ENCODE peak calls at places on chromosomes 3 and 15, in nine cellular contexts. V, H, K, W, C, X, E, J and I are unnamed samples. For H3K9me3, the result is how much of the 10 kb centered on the place peaks cover.

GRCh38 chr3:149494022-149494758 is 19.7 kb downstream of the TM4SF4 start:
- DNase-seq in X (peak), K (no peak), E (peak), J (peak), C (peak), H (peak), W (peak), V (peak), I (peak)

GRCh38 chr3:159978353-159978752 is 10.3 kb upstream of the IL12A start:
- DNase-seq in C (no peak), J (no peak), K (no peak), H (no peak), V (no peak), E (no peak), W (no peak), X (no peak), I (no peak)

GRCh38 chr15:92801412-92801773 is 98.7 kb upstream of the CHD2 start:
- DNase-seq in J (no peak), X (no peak), C (no peak), V (no peak), W (no peak), K (peak), H (no peak), E (no peak), I (no peak)

GRCh38 chr15:77826006-77826695 is 193.4 kb upstream of the LINGO1 start:
- DNase-seq in E (no peak), W (no peak), X (no peak), K (peak), V (no peak), C (peak), H (no peak), J (peak), I (no peak)

GRCh38 chr3:178787960-178788359 is 251.7 kb downstream of the KCNMB2 start:
- DNase-seq in J (no peak), C (no peak), V (no peak), E (no peak), X (no peak), W (no peak), K (no peak), H (no peak), I (no peak)

GRCh38 chr3:10351013-10351735 is 30.3 kb upstream of the SEC13 start:
- DNase-seq in J (peak), E (no peak), C (peak), X (no peak), W (peak), K (peak), V (no peak), H (no peak), I (no peak)

GRCh38 chr3:106333911-106334618 is 465.3 kb upstream of the CBLB start:
- DNase-seq in H (no peak), X (no peak), C (no peak), J (no peak), W (no peak), V (no peak), E (peak), K (no peak), I (no peak)

GRCh38 chr3:172918165-172918564 is 167.6 kb downstream of the ECT2 start:
- DNase-seq in J (no peak), E (no peak), X (no peak), K (no peak), H (no peak), W (no peak), V (no peak), C (no peak), I (no peak)

GRCh38 chr3:71912839-71913495 is 128.0 kb upstream of the PROK2 start:
- DNase-seq in X (no peak), H (no peak), C (no peak), V (no peak), K (no peak), W (no peak), E (no peak), J (no peak), I (no peak)

GRCh38 chr15:99169769-99170311 is 65.0 kb downstream of the SYNM start:
- DNase-seq in C (no peak), J (no peak), H (no peak), K (no peak), W (no peak), V (no peak), E (no peak), X (no peak), I (no peak)

GRCh38 chr15:57878573-57878972 is 172.1 kb downstream of the POLR2M start:
- DNase-seq in J (no peak), W (no peak), K (no peak), E (no peak), C (no peak), V (no peak), X (no peak), H (no peak), I (no peak)

GRCh38 chr15:64191971-64192830 is 29.4 kb upstream of the PPIB start:
- DNase-seq in V (no peak), H (no peak), J (no peak), K (no peak), C (no peak), E (no peak), X (no peak), W (peak), I (no peak)

GRCh38 chr3:34312684-34313083 is 514.3 kb downstream of the PDCD6IP start:
- DNase-seq in V (no peak), H (no peak), C (no peak), E (no peak), K (no peak), J (no peak), W (no peak), X (no peak), I (no peak)

GRCh38 chr3:146209371-146209770 is 41.5 kb downstream of the PLSCR4 start:
- DNase-seq in K (no peak), W (no peak), V (no peak), H (no peak), X (no peak), E (no peak), C (no peak), J (no peak), I (no peak)

GRCh38 chr15:89243046-89243690 is 611 bp upstream of the FANCI start:
- DNase-seq in C (no peak), X (no peak), V (no peak), E (no peak), K (no peak), J (no peak), H (no peak), W (no peak), I (no peak)

GRCh38 chr3:19945405-19946290 is 1.2 kb upstream of the RAB5A start:
- DNase-seq in C (no peak), X (no peak), W (no peak), K (peak), H (no peak), V (no peak), E (no peak), J (no peak), I (no peak)

GRCh38 chr15:78507831-78508160 is 419 bp downstream of the HYKK start:
- DNase-seq in V (no peak), X (no peak), W (no peak), C (no peak), H (no peak), K (no peak), E (no peak), J (no peak), I (no peak)

GRCh38 chr3:193830791-193831191 is 237.8 kb downstream of the OPA1 start:
- DNase-seq in C (no peak), X (no peak), J (no peak), E (no peak), W (no peak), H (no peak), K (no peak), V (no peak), I (no peak)

GRCh38 chr3:17726313-17726712 is 16.1 kb downstream of the TBC1D5 start:
- DNase-seq in K (no peak), X (no peak), J (no peak), C (no peak), W (no peak), V (no peak), H (no peak), E (no peak), I (no peak)

GRCh38 chr15:71116366-71116765 is 1.1 kb downstream of the THSD4 start:
- DNase-seq in K (no peak), V (no peak), H (no peak), X (no peak), E (no peak), J (no peak), C (no peak), W (no peak), I (no peak)

GRCh38 chr3:63167113-63167512 is 111.0 kb upstream of the SYNPR start:
- DNase-seq in C (no peak), H (no peak), K (no peak), X (no peak), V (no peak), J (no peak), E (no peak), W (no peak), I (no peak)

GRCh38 chr3:27319847-27320526 is 49.2 kb downstream of the NEK10 start:
- DNase-seq in X (no peak), J (no peak), V (no peak), K (no peak), E (no peak), H (peak), C (no peak), W (no peak), I (no peak)

GRCh38 chr3:46006646-46007045 is 11.0 kb upstream of the FYCO1 start:
- DNase-seq in C (no peak), H (no peak), X (no peak), W (no peak), K (no peak), V (no peak), E (no peak), J (no peak), I (no peak)

GRCh38 chr15:100588638-100589242 is 13.2 kb downstream of the LINS1 start:
- DNase-seq in H (no peak), W (peak), C (no peak), K (no peak), E (peak), J (no peak), V (no peak), X (no peak), I (no peak)
- H3K9me3 ChIP-seq in H (under half), W (under half), C (under half), K (under half), E (under half), J (under half), V (under half), X (under half), I (under half)

GRCh38 chr3:197249542-197249941 is 48.9 kb downstream of the DLG1 start:
- DNase-seq in J (no peak), C (no peak), H (no peak), K (no peak), V (no peak), W (no peak), X (no peak), E (no peak), I (no peak)
- H3K9me3 ChIP-seq in J (under half), C (under half), H (under half), K (under half), V (under half), W (under half), X (under half), E (under half), I (under half)

DNA sequence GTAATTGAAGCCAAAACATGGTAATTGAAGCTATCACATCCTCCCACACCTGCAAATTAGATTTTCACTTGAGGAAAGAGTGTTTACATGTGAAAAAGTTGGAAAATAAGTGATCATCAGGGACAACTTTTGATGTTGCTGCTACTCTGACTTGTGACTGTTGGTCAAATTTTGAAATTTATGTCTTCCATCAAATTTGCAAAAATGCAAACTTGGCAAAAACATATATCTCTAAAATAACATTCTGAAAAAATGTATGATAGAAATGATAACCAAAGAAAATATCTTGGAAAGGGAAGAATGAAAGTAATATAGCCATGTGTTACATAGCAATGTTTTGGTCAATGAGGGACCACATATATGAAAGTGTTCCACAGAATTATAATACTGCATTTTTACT is 703.9 kb upstream of the SEMA6D start:
- DNase-seq in X (no peak), W (no peak), J (no peak), H (no peak), K (no peak), E (no peak), C (no peak), V (no peak), I (no peak)
- H3K9me3 ChIP-seq in X (under half), W (under half), J (under half), H (under half), K (under half), E (under half), C (under half), V (under half), I (under half)

DNA sequence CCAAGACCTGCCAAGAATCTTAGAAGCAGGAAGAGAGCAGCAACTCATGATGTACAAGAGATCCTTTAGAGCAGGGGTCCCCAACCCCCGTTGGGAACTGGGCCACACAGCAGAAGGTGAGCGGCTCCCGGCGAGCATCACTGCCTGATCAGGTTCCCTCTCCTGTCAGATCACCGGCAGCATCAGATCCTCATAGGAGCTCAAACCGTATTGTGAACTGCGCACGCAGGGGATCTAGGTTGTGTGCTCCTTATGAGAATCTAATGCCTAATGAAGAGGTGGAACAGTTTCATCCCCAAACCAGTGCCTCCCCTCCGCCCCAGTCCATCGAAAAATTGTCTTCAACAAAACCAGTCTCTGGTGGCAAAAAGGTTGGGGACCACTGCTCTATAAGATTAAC is 13.8 kb downstream of the SLC41A3 start:
- DNase-seq in C (no peak), K (no peak), H (no peak), E (no peak), J (no peak), W (no peak), V (no peak), X (no peak), I (no peak)
- H3K9me3 ChIP-seq in C (under half), K (under half), H (under half), E (under half), J (under half), W (under half), V (under half), X (under half), I (under half)

DNA sequence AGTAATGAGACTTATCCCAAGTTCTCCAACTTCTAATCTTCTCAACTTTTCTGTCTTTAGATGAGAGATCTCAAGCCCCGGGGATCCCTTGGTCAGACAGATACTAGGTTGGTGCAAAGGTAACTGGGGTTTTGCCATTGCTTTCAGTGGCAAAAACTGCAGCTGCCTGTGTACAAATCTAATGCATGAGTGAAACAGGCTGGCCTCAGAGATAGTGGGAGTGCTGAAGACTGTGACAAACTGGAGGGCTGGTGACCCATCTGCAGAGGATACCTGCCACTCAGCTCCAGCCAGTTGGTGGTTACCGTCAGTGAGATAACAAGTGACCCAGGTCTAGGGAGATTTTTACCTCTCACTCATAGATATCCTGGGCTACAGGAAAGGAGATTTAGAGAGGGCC is 85.7 kb downstream of the RYR3 start:
- DNase-seq in J (no peak), X (no peak), K (no peak), C (no peak), H (no peak), W (no peak), V (no peak), E (no peak), I (no peak)
- H3K9me3 ChIP-seq in J (under half), X (under half), K (under half), C (under half), H (under half), W (under half), V (under half), E (under half), I (under half)

GRCh38 chr3:166844329-166844728 is 535.8 kb downstream of the ZBBX start:
- DNase-seq in E (no peak), J (no peak), C (no peak), X (no peak), K (no peak), W (no peak), H (no peak), V (no peak), I (no peak)
- H3K9me3 ChIP-seq in E (under half), J (under half), C (under half), X (under half), K (under half), W (under half), H (under half), V (under half), I (under half)